ENCODE peak calls at places on chromosomes 12 and 14, in four cellular contexts. F is D341Med; O is activated T-helper 9 cell treated with anti-CD3 and anti-CD28 coated beads, Interleukin-2, amount 50 U/mL, for 16 hours; H is AML-193. M is an unnamed sample.

GRCh38 chr14:65251213-65251612 is 148.9 kb upstream of the MAX start:
- DNase-seq in F (no peak), O (no peak), H (no peak), M (peak)

GRCh38 chr14:72457641-72458040 is 436.3 kb downstream of the DPF3 start:
- DNase-seq in F (no peak), O (no peak), H (no peak), M (peak)

GRCh38 chr12:52579468-52580450 is 6.1 kb upstream of the KRT74 start:
- DNase-seq in F (no peak), O (no peak), H (no peak), M (no peak)

GRCh38 chr14:25049127-25049558 is 804 bp downstream of the STXBP6 start:
- DNase-seq in F (no peak), O (no peak), H (no peak), M (no peak)

GRCh38 chr12:14403711-14404164 is 38.3 kb downstream of the ATF7IP start:
- DNase-seq in F (peak), O (no peak), H (peak), M (peak)

GRCh38 chr14:38143651-38144505 is 63.8 kb upstream of the SSTR1 start:
- DNase-seq in F (no peak), O (no peak), H (no peak), M (peak)

GRCh38 chr12:81245918-81246611 is 168.2 kb downstream of the ACSS3 start:
- DNase-seq in F (no peak), O (no peak), H (no peak), M (no peak)

GRCh38 chr12:30286345-30286926 is 409.2 kb downstream of the IPO8 start:
- DNase-seq in F (no peak), O (no peak), H (peak), M (peak)

GRCh38 chr14:36021030-36021422 is 155.5 kb downstream of the PTCSC3 start:
- DNase-seq in F (no peak), O (no peak), H (no peak), M (no peak)

GRCh38 chr12:66131067-66131688 is 628 bp upstream of the LLPH start:
- DNase-seq in F (no peak), O (no peak), H (no peak), M (no peak)

GRCh38 chr12:108394196-108394595 is 55.1 kb upstream of the CMKLR1 start:
- DNase-seq in F (no peak), O (no peak), H (no peak), M (peak)

GRCh38 chr12:93918262-93918661 is 230.1 kb upstream of the PLXNC1 start:
- DNase-seq in F (no peak), O (no peak), H (no peak), M (no peak)

GRCh38 chr12:113862570-113863454 is 103.3 kb downstream of the RBM19 start:
- DNase-seq in F (no peak), O (no peak), H (no peak), M (peak)

GRCh38 chr12:66103011-66103913 is 27.3 kb downstream of the LLPH start:
- DNase-seq in F (no peak), O (no peak), H (no peak), M (no peak)

GRCh38 chr14:68514611-68515194 is 278.2 kb downstream of the ZFP36L1 start:
- DNase-seq in F (no peak), O (no peak), H (no peak), M (no peak)

GRCh38 chr12:48027183-48028002 is 23.1 kb upstream of the COL2A1 start:
- DNase-seq in F (no peak), O (no peak), H (no peak), M (no peak)

GRCh38 chr14:19947413-19948090 is 16.8 kb downstream of the OR4K1 start:
- DNase-seq in F (no peak), O (no peak), H (no peak), M (peak)

M was measured in LHCN-M2.